ENCODE peak calls at places on chromosomes 4 and X, in five cellular contexts. F, I, K, Q and T are unnamed samples.

GRCh38 chr4:142353149-142353738 is 492.9 kb downstream of the INPP4B start:
- DNase-seq in F (no peak), I (peak), K (peak), Q (no peak), T (peak)

GRCh38 chrX:11437642-11438379 is 144.6 kb downstream of the AMELX start:
- DNase-seq in F (no peak), I (peak), K (no peak), Q (no peak), T (peak)

GRCh38 chr4:125688841-125689240 is 374.1 kb downstream of the FAT4 start:
- DNase-seq in F (no peak), I (no peak), K (no peak), Q (no peak), T (no peak)

GRCh38 chrX:150363561-150364346 is 637 bp downstream of the MAMLD1 start:
- DNase-seq in F (no peak), I (no peak), K (no peak), Q (peak), T (no peak)

GRCh38 chrX:133849676-133850075 is 135.7 kb downstream of the GPC3 start:
- DNase-seq in F (no peak), I (no peak), K (no peak), Q (no peak), T (no peak)

GRCh38 chr4:88759039-88759631 is 61.5 kb upstream of the NAP1L5 start:
- DNase-seq in F (no peak), I (peak), K (no peak), Q (peak), T (peak)

GRCh38 chrX:107699611-107700010 is 71.3 kb downstream of the PRPS1 start:
- DNase-seq in F (no peak), I (no peak), K (no peak), Q (peak), T (no peak)

GRCh38 chrX:106698693-106699092 is 27.8 kb upstream of the RNF128 start:
- DNase-seq in F (no peak), I (peak), K (peak), Q (no peak), T (peak)

GRCh38 chr4:126647320-126647719 is 985.4 kb upstream of the INTU start:
- DNase-seq in F (no peak), I (no peak), K (no peak), Q (no peak), T (no peak)

GRCh38 chrX:48957477-48957826 is at the start of gene OTUD5:
- DNase-seq in F (no peak), I (no peak), K (no peak), Q (no peak), T (no peak)

GRCh38 chrX:3960952-3961351 is 247.5 kb upstream of the PRKX start:
- DNase-seq in F (no peak), I (no peak), K (no peak), Q (no peak), T (no peak)

GRCh38 chr4:41548305-41548704 is 10.3 kb downstream of the LIMCH1 start:
- DNase-seq in F (no peak), I (no peak), K (no peak), Q (no peak), T (no peak)

GRCh38 chrX:119008122-119008744 is 33.8 kb downstream of the LONRF3 start:
- DNase-seq in F (peak), I (peak), K (no peak), Q (peak), T (no peak)

GRCh38 chrX:64204701-64205440 is 637 bp downstream of the AMER1 start:
- DNase-seq in F (peak), I (no peak), K (no peak), Q (peak), T (no peak)

GRCh38 chr4:100188829-100189228 is 1.4 kb downstream of the DDIT4L start:
- DNase-seq in F (no peak), I (no peak), K (no peak), Q (no peak), T (no peak)

GRCh38 chr4:103272174-103272573 is 74.0 kb upstream of the CENPE start:
- DNase-seq in F (peak), I (no peak), K (no peak), Q (no peak), T (no peak)

GRCh38 chr4:99783940-99784339 is 32.7 kb upstream of the DAPP1 start:
- DNase-seq in F (no peak), I (no peak), K (no peak), Q (no peak), T (no peak)

GRCh38 chr4:150722908-150723362 is 141.0 kb downstream of the MAB21L2 start:
- DNase-seq in F (peak), I (peak), K (no peak), Q (peak), T (no peak)

GRCh38 chrX:118499295-118499694 is 3.7 kb downstream of the DOCK11 start:
- DNase-seq in F (no peak), I (no peak), K (no peak), Q (peak), T (no peak)

GRCh38 chrX:65644621-65645287 is 22.7 kb upstream of the MSN start:
- DNase-seq in F (peak), I (peak), K (peak), Q (no peak), T (peak)

GRCh38 chrX:119647552-119648420 is 41.6 kb upstream of the NKRF start:
- DNase-seq in F (no peak), I (no peak), K (no peak), Q (no peak), T (no peak)

GRCh38 chrX:41457618-41458192 is 10.6 kb downstream of the NYX start:
- DNase-seq in F (no peak), I (no peak), K (no peak), Q (peak), T (no peak)
- TF ChIP-seq CTCF in F (no peak), I (peak), K (no peak), Q (peak), T (peak)

GRCh38 chr4:136637071-136637777 is 895.1 kb downstream of the PCDH18 start:
- DNase-seq in F (no peak), I (peak), K (no peak), Q (peak), T (no peak)
- TF ChIP-seq CTCF in F (no peak), I (peak), K (peak), Q (peak), T (peak)

GRCh38 chrX:38985375-38985774 is 184.1 kb downstream of the MID1IP1 start:
- DNase-seq in F (no peak), I (no peak), K (no peak), Q (no peak), T (no peak)
- TF ChIP-seq CTCF in F (no peak), I (no peak), K (peak), Q (peak), T (peak)

GRCh38 chr4:15020502-15021286 is 18.4 kb downstream of the CPEB2 start:
- DNase-seq in F (no peak), I (no peak), K (no peak), Q (no peak), T (no peak)
- TF ChIP-seq CTCF in F (no peak), I (no peak), K (no peak), Q (no peak), T (no peak)

DNA sequence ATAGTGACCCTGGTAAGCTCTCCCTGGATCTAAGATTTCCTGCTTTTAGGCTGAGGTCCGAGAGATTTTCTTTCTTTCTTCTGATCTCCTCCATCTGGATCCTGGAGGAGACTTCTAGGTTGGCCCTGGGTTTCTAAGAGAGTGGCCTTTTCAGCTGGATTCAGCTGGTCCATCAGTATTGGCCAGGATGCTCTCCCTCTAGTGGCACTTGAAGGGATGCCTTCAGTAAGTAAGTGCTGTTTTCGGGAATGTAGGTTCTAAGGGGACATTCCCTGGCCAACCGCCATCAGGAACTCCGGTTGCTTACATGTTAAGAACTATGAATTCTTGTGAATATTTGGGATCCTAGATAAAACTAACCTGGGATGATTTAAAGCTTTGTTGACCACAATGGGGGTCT is 56.9 kb downstream of the SERTM2 start:
- DNase-seq in F (no peak), I (peak), K (no peak), Q (peak), T (no peak)
- TF ChIP-seq CTCF in F (no peak), I (peak), K (no peak), Q (peak), T (peak)

GRCh38 chrX:115896362-115896761 is 274.2 kb upstream of the AGTR2 start:
- DNase-seq in F (no peak), I (no peak), K (no peak), Q (no peak), T (no peak)

GRCh38 chrX:115892056-115892708 is 278.4 kb upstream of the AGTR2 start:
- DNase-seq in F (no peak), I (no peak), K (no peak), Q (no peak), T (no peak)

GRCh38 chrX:115895678-115896329 is 274.7 kb upstream of the AGTR2 start:
- DNase-seq in F (no peak), I (no peak), K (no peak), Q (no peak), T (no peak)

GRCh38 chrX:115892787-115893671 is 277.5 kb upstream of the AGTR2 start:
- DNase-seq in F (peak), I (peak), K (no peak), Q (peak), T (no peak)

GRCh38 chrX:115894087-115894486 is 276.5 kb upstream of the AGTR2 start:
- DNase-seq in F (no peak), I (peak), K (no peak), Q (no peak), T (no peak)
- TF ChIP-seq CTCF in F (no peak), I (peak), K (no peak), Q (peak), T (no peak)